ENCODE peak calls at places on chromosomes 1 and 21, in nine cellular contexts. S, D, M, F, K, N, Q, I and U are unnamed samples.

GRCh38 chr1:233614743-233615521 is 1.0 kb downstream of the KCNK1 start:
- DNase-seq in M (no peak), K (no peak), I (no peak), S (no peak), Q (no peak), N (peak; percentile 21), D (no peak), F (no peak), U (peak; percentile 37)

GRCh38 chr1:34013958-34014737 is 150.3 kb downstream of the HMGB4 start:
- DNase-seq in S (peak; percentile 36), N (no peak), D (no peak), K (no peak), M (no peak), I (peak; percentile 6), F (no peak), Q (peak; percentile 37), U (peak; percentile 79)

GRCh38 chr1:102970496-102971078 is 137.7 kb downstream of the COL11A1 start:
- DNase-seq in I (no peak), M (peak; percentile 63), D (peak; percentile 18), Q (peak; percentile 52), K (no peak), F (no peak), N (no peak), S (no peak), U (peak; percentile 93)

GRCh38 chr1:172959578-172959977 is 91.2 kb downstream of the TNFSF18 start:
- DNase-seq in N (no peak), I (no peak), D (no peak), K (no peak), Q (no peak), M (no peak), F (no peak), S (no peak), U (no peak)

GRCh38 chr1:154429118-154429517 is 24.0 kb downstream of the IL6R start:
- DNase-seq in F (no peak), N (peak; percentile 44), I (peak; percentile 58), Q (no peak), S (no peak), D (no peak), K (no peak), M (no peak), U (no peak)

GRCh38 chr21:42722808-42723470 is 69.5 kb downstream of the PDE9A start:
- DNase-seq in D (no peak), S (no peak), Q (no peak), K (no peak), F (no peak), M (no peak), I (no peak), N (no peak), U (no peak)

GRCh38 chr1:77833521-77834100 is 54.2 kb downstream of the MIGA1 start:
- DNase-seq in F (no peak), Q (peak; percentile 11), S (no peak), D (no peak), N (no peak), K (no peak), I (no peak), M (peak; percentile 1), U (no peak)

GRCh38 chr1:171798760-171799159 is 17.3 kb downstream of the METTL13 start:
- DNase-seq in K (no peak), F (no peak), M (no peak), D (no peak), Q (no peak), N (no peak), I (no peak), S (no peak), U (no peak)

GRCh38 chr1:170407138-170407537 is 124.8 kb upstream of the GORAB start:
- DNase-seq in I (no peak), F (no peak), D (no peak), Q (no peak), S (no peak), M (no peak), N (no peak), K (no peak), U (no peak)

GRCh38 chr1:115063238-115063901 is 25.9 kb downstream of the TSPAN2 start:
- DNase-seq in D (no peak), I (no peak), Q (no peak), F (peak; percentile 25), K (no peak), M (peak; percentile 50), S (no peak), N (no peak), U (no peak)

GRCh38 chr1:1360511-1361169 is 2.3 kb upstream of the MXRA8 start:
- DNase-seq in D (peak; percentile 47), N (no peak), I (no peak), F (no peak), S (peak; percentile 62), M (no peak), Q (no peak), K (no peak), U (no peak)

GRCh38 chr1:25245809-25246599 is 1.2 kb downstream of the RSRP1 start:
- DNase-seq in N (no peak), K (no peak), Q (peak; percentile 63), S (no peak), D (no peak), I (no peak), M (peak; percentile 51), F (no peak), U (peak; percentile 63)

GRCh38 chr1:64936958-64937357 is 29.4 kb downstream of the JAK1 start:
- DNase-seq in K (no peak), D (no peak), S (no peak), N (no peak), I (no peak), M (no peak), F (no peak), Q (no peak), U (no peak)

GRCh38 chr1:230313453-230314141 is 112.5 kb downstream of the PGBD5 start:
- DNase-seq in I (no peak), F (no peak), K (no peak), N (no peak), D (no peak), Q (no peak), M (no peak), S (no peak), U (no peak)

GRCh38 chr1:246295968-246296367 is 211.1 kb downstream of the SMYD3 start:
- DNase-seq in S (no peak), F (no peak), M (peak; percentile 82), K (no peak), D (no peak), Q (no peak), I (no peak), N (no peak), U (no peak)

GRCh38 chr1:148315081-148315811 is 163.2 kb upstream of the NBPF11 start:
- DNase-seq in S (no peak), F (no peak), K (no peak), D (no peak), M (no peak), I (no peak), Q (no peak), N (no peak), U (no peak)

GRCh38 chr1:12617901-12618660 is at the start of gene DHRS3:
- DNase-seq in N (peak; percentile 39), S (peak; percentile 80), Q (peak; percentile 93), D (no peak), M (peak; percentile 89), K (no peak), I (peak; percentile 72), F (peak; percentile 61), U (peak; percentile 91)

GRCh38 chr1:64744492-64745180 is at the start of gene RAVER2:
- DNase-seq in S (peak; percentile 79), N (peak; percentile 32), M (peak; percentile 76), F (peak; percentile 58), I (peak; percentile 55), D (no peak), Q (peak; percentile 68), K (no peak), U (peak; percentile 81)

GRCh38 chr1:155196893-155197638 is 10.6 kb downstream of the THBS3 start:
- DNase-seq in S (no peak), N (no peak), Q (no peak), D (no peak), M (no peak), F (no peak), K (no peak), I (no peak), U (no peak)

GRCh38 chr1:226558293-226558692 is 9.7 kb downstream of the STUM start:
- DNase-seq in S (no peak), M (no peak), D (no peak), I (no peak), F (no peak), K (no peak), Q (no peak), N (no peak), U (no peak)

GRCh38 chr1:2205191-2205952 is 10.8 kb upstream of the FAAP20 start:
- DNase-seq in Q (peak; percentile 95), M (peak; percentile 97), S (peak; percentile 97), N (peak; percentile 92), F (peak; percentile 91), I (peak; percentile 91), D (no peak), K (peak; percentile 90), U (peak; percentile 96)

GRCh38 chr1:65255088-65256050 is 54.0 kb upstream of the DNAJC6 start:
- DNase-seq in N (no peak), Q (peak; percentile 66), I (no peak), F (no peak), S (no peak), K (no peak), D (no peak), M (no peak), U (peak; percentile 49)

GRCh38 chr1:77350012-77350411 is 68.2 kb downstream of the AK5 start:
- DNase-seq in S (no peak), M (no peak), Q (peak; percentile 66), I (no peak), F (no peak), K (no peak), D (no peak), N (no peak), U (no peak)

GRCh38 chr1:234185438-234185837 is 187.8 kb upstream of the COA6 start:
- DNase-seq in M (no peak), F (no peak), Q (no peak), I (no peak), D (no peak), N (no peak), S (no peak), K (no peak), U (no peak)

GRCh38 chr1:22263359-22263758 is 120.5 kb upstream of the WNT4 start:
- DNase-seq in Q (no peak), D (no peak), S (no peak), F (no peak), K (no peak), I (no peak), M (no peak), N (no peak), U (no peak)

GRCh38 chr21:46095814-46096595 is 1.9 kb upstream of the COL6A2 start:
- DNase-seq in S (no peak), M (no peak), K (no peak), F (no peak), Q (no peak), I (no peak), N (no peak), D (no peak), U (no peak)

GRCh38 chr1:234558186-234558836 is 51.7 kb downstream of the IRF2BP2 start:
- DNase-seq in K (no peak), D (no peak), S (no peak), I (no peak), M (no peak), N (no peak), Q (peak; percentile 67), F (no peak), U (no peak)

GRCh38 chr1:8389962-8390535 is 72.1 kb downstream of the SLC45A1 start:
- DNase-seq in S (no peak), M (no peak), I (no peak), F (no peak), D (no peak), N (no peak), K (no peak), Q (no peak), U (no peak)

GRCh38 chr1:41524676-41525675 is 40.5 kb upstream of the EDN2 start:
- DNase-seq in S (no peak), M (no peak), K (no peak), N (no peak), D (no peak), Q (no peak), F (no peak), I (no peak), U (no peak)

GRCh38 chr1:168134132-168135041 is 2.3 kb downstream of the GPR161 start:
- DNase-seq in M (no peak), S (no peak), F (no peak), I (no peak), N (no peak), Q (no peak), K (no peak), D (no peak), U (no peak)

GRCh38 chr1:205950280-205950679 is 7.0 kb upstream of the SLC26A9 start:
- DNase-seq in N (peak; percentile 42), M (no peak), K (no peak), S (no peak), D (no peak), Q (no peak), F (no peak), I (peak; percentile 57), U (no peak)